ENCODE peak calls at places on chromosomes 12 and 14, in six cellular contexts. W is activated naive CD4-positive, alpha-beta T cell; U is fibroblast of lung; E is NB4; C is iris pigment epithelial cell; K is right cardiac atrium. G is an unnamed sample.

GRCh38 chr12:67222302-67222701 is 46.9 kb upstream of the CAND1 start:
- DNase-seq in K (no peak), U (no peak), C (peak), E (peak), W (no peak), G (no peak)

GRCh38 chr12:87171356-87171755 is 857.8 kb downstream of the C12orf50 start:
- DNase-seq in E (no peak), U (no peak), C (no peak), W (no peak), K (peak), G (no peak)

GRCh38 chr14:87745507-87746118 is 247.4 kb downstream of the GALC start:
- DNase-seq in E (peak), C (peak), W (no peak), U (peak), K (peak), G (no peak)

GRCh38 chr12:67689339-67689738 is 40.8 kb downstream of the DYRK2 start:
- DNase-seq in C (no peak), U (no peak), E (peak), K (no peak), W (no peak), G (no peak)

GRCh38 chr12:6263931-6264330 is 46.6 kb upstream of the PLEKHG6 start:
- DNase-seq in E (no peak), C (peak), W (no peak), U (no peak), K (no peak), G (no peak)

GRCh38 chr12:28988384-28988704 is 160.7 kb upstream of the FAR2 start:
- DNase-seq in W (no peak), E (no peak), U (no peak), C (no peak), K (no peak), G (no peak)

GRCh38 chr14:79161576-79161975 is 991.4 kb downstream of the NRXN3 start:
- DNase-seq in E (peak), K (no peak), W (no peak), U (peak), C (peak), G (no peak)

GRCh38 chr12:131123817-131124216 is 170.1 kb downstream of the ADGRD1 start:
- DNase-seq in U (no peak), K (no peak), W (no peak), C (no peak), E (no peak), G (no peak)

GRCh38 chr12:55728185-55728931 is 451 bp downstream of the CD63 start:
- DNase-seq in U (peak), C (peak), W (no peak), K (peak), E (peak), G (peak)

GRCh38 chr14:47167407-47167806 is 508.0 kb downstream of the MDGA2 start:
- DNase-seq in E (no peak), C (no peak), U (no peak), W (no peak), K (no peak), G (no peak)

GRCh38 chr12:68416826-68417225 is 84.7 kb upstream of the MDM1 start:
- DNase-seq in C (peak), U (no peak), K (no peak), E (peak), W (no peak), G (no peak)

GRCh38 chr14:61489527-61489926 is 168.1 kb downstream of the PRKCH start:
- DNase-seq in W (no peak), E (no peak), C (no peak), K (no peak), U (peak), G (no peak)

GRCh38 chr12:62345667-62346066 is 85.5 kb downstream of the USP15 start:
- DNase-seq in U (no peak), K (no peak), W (no peak), E (no peak), C (no peak), G (no peak)

GRCh38 chr14:105165761-105166485 is 2.7 kb downstream of the JAG2 start:
- DNase-seq in U (no peak), C (no peak), W (no peak), E (no peak), K (no peak), G (no peak)

GRCh38 chr14:69087061-69087461 is 65.9 kb downstream of the DCAF5 start:
- DNase-seq in E (no peak), W (no peak), C (peak), K (no peak), U (peak), G (peak)

GRCh38 chr14:43172899-43173548 is 1334.1 kb downstream of the FSCB start:
- DNase-seq in K (no peak), W (no peak), E (no peak), U (no peak), C (no peak), G (no peak)

GRCh38 chr14:104249092-104249491 is 110.7 kb downstream of the KIF26A start:
- DNase-seq in U (no peak), W (no peak), K (peak), E (no peak), C (no peak), G (no peak)

GRCh38 chr14:58130121-58130782 is 21.8 kb downstream of the ARMH4 start:
- DNase-seq in U (no peak), C (no peak), E (no peak), W (no peak), K (no peak), G (no peak)

GRCh38 chr12:4251228-4251891 is 22.2 kb upstream of the CCND2 start:
- DNase-seq in E (no peak), K (no peak), U (no peak), W (no peak), C (no peak), G (no peak)

GRCh38 chr12:60308366-60309000 is 712.7 kb downstream of the SLC16A7 start:
- DNase-seq in K (no peak), E (no peak), U (peak), C (peak), W (no peak), G (no peak)

GRCh38 chr12:109302358-109302757 is 6.7 kb downstream of the FOXN4 start:
- DNase-seq in W (no peak), C (no peak), K (no peak), U (no peak), E (peak), G (no peak)

GRCh38 chr12:575948-576612 is 87.2 kb downstream of the NINJ2 start:
- DNase-seq in U (peak), K (peak), C (peak), W (peak), E (peak), G (peak)

GRCh38 chr14:25049127-25049558 is 804 bp downstream of the STXBP6 start:
- DNase-seq in W (no peak), U (peak), C (peak), K (peak), E (no peak), G (peak)

GRCh38 chr12:120979862-120980696 is 1.7 kb downstream of the HNF1A start:
- DNase-seq in W (no peak), C (no peak), K (no peak), E (no peak), U (no peak), G (no peak)

GRCh38 chr14:35159742-35160409 is 37.5 kb downstream of the PRORP start:
- DNase-seq in U (peak), C (peak), W (no peak), K (no peak), E (no peak), G (peak)

GRCh38 chr14:100844846-100845245 is 18.9 kb downstream of the MEG3 start:
- DNase-seq in K (no peak), W (no peak), C (no peak), U (no peak), E (no peak), G (no peak)

GRCh38 chr14:78959674-78960264 is 789.6 kb downstream of the NRXN3 start:
- DNase-seq in W (no peak), C (peak), K (peak), E (peak), U (peak), G (peak)

GRCh38 chr14:67170706-67171105 is 18.5 kb upstream of the GARIN2 start:
- DNase-seq in U (no peak), C (peak), K (no peak), W (no peak), E (peak), G (no peak)

GRCh38 chr14:60328588-60328987 is 79.6 kb downstream of the PPM1A start:
- DNase-seq in W (no peak), E (peak), K (no peak), U (no peak), C (no peak), G (no peak)

GRCh38 chr14:36604757-36605505 is 22.5 kb upstream of the NKX2-8 start:
- DNase-seq in K (no peak), W (no peak), U (peak), C (peak), E (peak), G (peak)

GRCh38 chr14:92489394-92490238 is 24.0 kb upstream of the RIN3 start:
- DNase-seq in U (no peak), K (no peak), E (no peak), W (no peak), C (no peak), G (no peak)

GRCh38 chr12:6767301-6767591 is 1.1 kb downstream of the PTMS start:
- DNase-seq in K (no peak), C (no peak), W (no peak), E (no peak), U (no peak), G (no peak)

GRCh38 chr12:96327889-96328288 is 72.3 kb downstream of the CDK17 start:
- DNase-seq in W (no peak), K (no peak), C (no peak), E (no peak), U (no peak), G (no peak)

GRCh38 chr12:110577717-110578521 is 5.2 kb downstream of the PPTC7 start:
- DNase-seq in U (peak), W (no peak), K (no peak), E (peak), C (peak), G (peak)

GRCh38 chr14:101224356-101225115 is 321.0 kb upstream of the RTL1 start:
- DNase-seq in E (no peak), W (no peak), K (peak), C (no peak), U (no peak), G (no peak)

GRCh38 chr12:82507656-82508055 is 149.3 kb downstream of the METTL25 start:
- DNase-seq in K (no peak), W (no peak), U (no peak), C (no peak), E (no peak), G (no peak)

GRCh38 chr14:55780156-55780946 is 200.3 kb downstream of the KTN1 start:
- DNase-seq in K (peak), C (peak), U (peak), W (no peak), E (no peak), G (peak)

GRCh38 chr14:63045234-63045611 is at the start of gene KCNH5:
- DNase-seq in W (no peak), E (no peak), C (peak), K (peak), U (peak), G (no peak)

GRCh38 chr12:51744235-51744634 is 104.3 kb downstream of the FIGNL2 start:
- DNase-seq in W (no peak), K (no peak), E (no peak), U (no peak), C (no peak), G (no peak)